ENCODE peak calls at places on chromosomes 3 and 15, in five cellular contexts. C is iPS DF 19.7; M is neural progenitor cell; A is activated T-helper 1 cell treated with anti-CD3 and anti-CD28 coated beads, Interleukin-12 subunit alpha, Interleukin-12 subunit beta, Interleukin-2, Interleukin-4 antibody, amounts not matched to agents 30 ng/mL and 10 ng/mL and 1 ng/mL, durations not matched to agents 14 hours and 24 hours and 36 hours; K is naive B cell. V is an unnamed sample.

GRCh38 chr3:81419196-81419595 is 342.2 kb downstream of the GBE1 start:
- DNase-seq in C (no peak), M (no peak), A (no peak), K (no peak), V (peak)

GRCh38 chr3:136906725-136907124 is 44.7 kb downstream of the NCK1 start:
- DNase-seq in C (no peak), M (no peak), A (no peak), K (no peak), V (no peak)

GRCh38 chr3:122353901-122354401 is 28.9 kb downstream of the CSTA start:
- DNase-seq in C (no peak), M (no peak), A (no peak), K (no peak), V (no peak)

GRCh38 chr15:40175160-40175559 is 14.3 kb downstream of the BUB1B start:
- DNase-seq in C (no peak), M (no peak), A (no peak), K (no peak), V (no peak)

GRCh38 chr3:129461022-129461421 is 21.0 kb downstream of the IFT122 start:
- DNase-seq in C (no peak), M (no peak), A (no peak), K (no peak), V (peak)

GRCh38 chr3:156359337-156359736 is 195.6 kb downstream of the SSR3 start:
- DNase-seq in C (no peak), M (no peak), A (no peak), K (no peak), V (no peak)

GRCh38 chr3:179107617-179108016 is 36.0 kb upstream of the ZMAT3 start:
- DNase-seq in C (no peak), M (no peak), A (no peak), K (no peak), V (no peak)

GRCh38 chr15:92205255-92205739 is 188.4 kb upstream of the ST8SIA2 start:
- DNase-seq in C (peak), M (peak), A (no peak), K (no peak), V (peak)

GRCh38 chr15:63601727-63602185 is 4.6 kb downstream of the FBXL22 start:
- DNase-seq in C (no peak), M (no peak), A (no peak), K (no peak), V (no peak)